ENCODE peak calls at places on chromosomes 6 and 20, in five cellular contexts. One of them, this sample, is unnamed. For H3K27me3, the result is how much of the 10 kb centered on the place peaks cover.

GRCh38 chr6:169827372-169827771 is 76.0 kb downstream of the ERMARD start:
- DNase-seq in breast epithelium: no peak
- DNase-seq in HCT116: no peak
- DNase-seq in left lung: no peak
- DNase-seq in right cardiac atrium: no peak
- DNase-seq in this sample: no peak

GRCh38 chr20:40670251-40670650 is 18.8 kb downstream of the MAFB start:
- DNase-seq in breast epithelium: no peak
- DNase-seq in HCT116: no peak
- DNase-seq in left lung: no peak
- DNase-seq in right cardiac atrium: no peak
- DNase-seq in this sample: no peak

GRCh38 chr6:154414021-154414813 is 57.6 kb upstream of the IPCEF1 start:
- DNase-seq in breast epithelium: no peak
- DNase-seq in HCT116: no peak
- DNase-seq in left lung: no peak
- DNase-seq in right cardiac atrium: no peak
- DNase-seq in this sample: no peak

GRCh38 chr6:42974919-42975505 is 4.0 kb downstream of the PEX6 start:
- DNase-seq in breast epithelium: no peak
- DNase-seq in HCT116: no peak
- DNase-seq in left lung: no peak
- DNase-seq in right cardiac atrium: no peak
- DNase-seq in this sample: no peak

GRCh38 chr20:60206259-60206658 is 248.0 kb downstream of the CDH26 start:
- DNase-seq in breast epithelium: no peak
- DNase-seq in HCT116: peak
- DNase-seq in left lung: no peak
- DNase-seq in right cardiac atrium: no peak
- DNase-seq in this sample: peak

GRCh38 chr20:44092551-44093248 is 94.3 kb downstream of the JPH2 start:
- DNase-seq in breast epithelium: no peak
- DNase-seq in HCT116: no peak
- DNase-seq in left lung: no peak
- DNase-seq in right cardiac atrium: no peak
- DNase-seq in this sample: no peak

GRCh38 chr6:35181313-35181932 is 32.3 kb upstream of the SCUBE3 start:
- DNase-seq in breast epithelium: no peak
- DNase-seq in HCT116: no peak
- DNase-seq in left lung: no peak
- DNase-seq in right cardiac atrium: peak
- DNase-seq in this sample: no peak

GRCh38 chr6:85669735-85670194 is 27.1 kb upstream of the SYNCRIP start:
- DNase-seq in breast epithelium: no peak
- DNase-seq in HCT116: no peak
- DNase-seq in left lung: no peak
- DNase-seq in right cardiac atrium: no peak
- DNase-seq in this sample: no peak

GRCh38 chr6:170480045-170480714 is 72.9 kb downstream of the PSMB1 start:
- DNase-seq in breast epithelium: no peak
- DNase-seq in HCT116: no peak
- DNase-seq in left lung: no peak
- DNase-seq in right cardiac atrium: no peak
- DNase-seq in this sample: peak

GRCh38 chr6:15871211-15871770 is 208.5 kb upstream of the DTNBP1 start:
- DNase-seq in breast epithelium: no peak
- DNase-seq in HCT116: no peak
- DNase-seq in left lung: no peak
- DNase-seq in right cardiac atrium: no peak
- DNase-seq in this sample: no peak

GRCh38 chr20:20555838-20556237 is 156.6 kb downstream of the RALGAPA2 start:
- DNase-seq in breast epithelium: no peak
- DNase-seq in HCT116: no peak
- DNase-seq in left lung: no peak
- DNase-seq in right cardiac atrium: no peak
- DNase-seq in this sample: no peak

GRCh38 chr20:8305449-8305978 is 173.4 kb downstream of the PLCB1 start:
- DNase-seq in breast epithelium: no peak
- DNase-seq in HCT116: peak
- DNase-seq in left lung: peak
- DNase-seq in right cardiac atrium: no peak
- DNase-seq in this sample: peak

GRCh38 chr6:44367686-44368085 is 19.8 kb upstream of the CDC5L start:
- DNase-seq in breast epithelium: no peak
- DNase-seq in HCT116: no peak
- DNase-seq in left lung: no peak
- DNase-seq in right cardiac atrium: no peak
- DNase-seq in this sample: no peak

GRCh38 chr6:169119669-169120068 is 134.0 kb downstream of the THBS2 start:
- DNase-seq in breast epithelium: no peak
- DNase-seq in HCT116: no peak
- DNase-seq in left lung: no peak
- DNase-seq in right cardiac atrium: no peak
- DNase-seq in this sample: no peak

GRCh38 chr6:24339932-24340331 is 17.9 kb downstream of the DCDC2 start:
- DNase-seq in breast epithelium: no peak
- DNase-seq in HCT116: no peak
- DNase-seq in left lung: no peak
- DNase-seq in right cardiac atrium: no peak
- DNase-seq in this sample: no peak

GRCh38 chr6:34284563-34285545 is 36.0 kb upstream of the SMIM29 start:
- DNase-seq in breast epithelium: no peak
- DNase-seq in HCT116: no peak
- DNase-seq in left lung: peak
- DNase-seq in right cardiac atrium: peak
- DNase-seq in this sample: no peak

GRCh38 chr20:38424404-38424803 is 10.7 kb downstream of the SNHG17 start:
- DNase-seq in breast epithelium: no peak
- DNase-seq in HCT116: no peak
- DNase-seq in left lung: no peak
- DNase-seq in right cardiac atrium: no peak
- DNase-seq in this sample: no peak

GRCh38 chr20:3749689-3750639 is 17.5 kb downstream of the HSPA12B start:
- DNase-seq in breast epithelium: no peak
- DNase-seq in HCT116: no peak
- DNase-seq in left lung: peak
- DNase-seq in right cardiac atrium: no peak
- DNase-seq in this sample: no peak

GRCh38 chr6:34358389-34358906 is 34.0 kb downstream of the NUDT3 start:
- DNase-seq in breast epithelium: no peak
- DNase-seq in HCT116: no peak
- DNase-seq in left lung: no peak
- DNase-seq in right cardiac atrium: no peak
- DNase-seq in this sample: no peak

GRCh38 chr20:59004763-59005522 is 2.1 kb downstream of the CTSZ start:
- DNase-seq in breast epithelium: no peak
- DNase-seq in HCT116: no peak
- DNase-seq in left lung: peak
- DNase-seq in right cardiac atrium: peak
- DNase-seq in this sample: no peak

GRCh38 chr6:166691741-166692140 is 64.7 kb upstream of the RPS6KA2 start:
- DNase-seq in breast epithelium: no peak
- DNase-seq in HCT116: no peak
- DNase-seq in left lung: no peak
- DNase-seq in right cardiac atrium: no peak
- DNase-seq in this sample: no peak
- H3K4me3 ChIP-seq in breast epithelium: no peak
- H3K4me3 ChIP-seq in HCT116: no peak
- H3K4me3 ChIP-seq in left lung: no peak
- H3K4me3 ChIP-seq in right cardiac atrium: no peak
- H3K4me3 ChIP-seq in this sample: no peak

DNA sequence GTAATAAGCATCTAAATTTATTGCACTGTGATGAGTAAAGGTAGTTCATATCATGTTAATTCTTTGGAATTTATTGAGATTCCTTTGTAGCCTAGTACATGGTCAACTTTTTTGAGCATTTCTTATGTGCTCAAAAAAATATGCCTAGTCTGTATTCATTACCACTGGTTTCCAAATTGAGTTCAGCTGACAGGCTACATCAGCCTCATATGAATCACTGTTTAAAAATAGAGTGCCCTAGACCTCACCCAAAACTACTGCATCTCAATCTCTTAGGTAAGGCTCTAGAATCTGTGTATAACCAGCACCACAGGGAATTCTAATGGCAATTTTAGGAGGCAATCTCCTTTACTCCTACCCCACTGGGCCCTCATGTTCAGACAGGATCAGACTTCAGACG is 16.7 kb upstream of the FOXF2 start:
- DNase-seq in breast epithelium: no peak
- DNase-seq in HCT116: no peak
- DNase-seq in left lung: no peak
- DNase-seq in right cardiac atrium: no peak
- DNase-seq in this sample: no peak
- H3K27me3 ChIP-seq in breast epithelium: half or more
- H3K27me3 ChIP-seq in HCT116: under half
- H3K27me3 ChIP-seq in left lung: half or more
- H3K27me3 ChIP-seq in right cardiac atrium: under half
- H3K27me3 ChIP-seq in this sample: under half

GRCh38 chr6:30768634-30769087 is 24.3 kb upstream of the IER3 start:
- DNase-seq in breast epithelium: no peak
- DNase-seq in HCT116: no peak
- DNase-seq in left lung: no peak
- DNase-seq in right cardiac atrium: no peak
- DNase-seq in this sample: no peak
- H3K27ac ChIP-seq in breast epithelium: peak
- H3K27ac ChIP-seq in HCT116: peak
- H3K27ac ChIP-seq in left lung: peak
- H3K27ac ChIP-seq in right cardiac atrium: peak
- H3K27ac ChIP-seq in this sample: no peak

DNA sequence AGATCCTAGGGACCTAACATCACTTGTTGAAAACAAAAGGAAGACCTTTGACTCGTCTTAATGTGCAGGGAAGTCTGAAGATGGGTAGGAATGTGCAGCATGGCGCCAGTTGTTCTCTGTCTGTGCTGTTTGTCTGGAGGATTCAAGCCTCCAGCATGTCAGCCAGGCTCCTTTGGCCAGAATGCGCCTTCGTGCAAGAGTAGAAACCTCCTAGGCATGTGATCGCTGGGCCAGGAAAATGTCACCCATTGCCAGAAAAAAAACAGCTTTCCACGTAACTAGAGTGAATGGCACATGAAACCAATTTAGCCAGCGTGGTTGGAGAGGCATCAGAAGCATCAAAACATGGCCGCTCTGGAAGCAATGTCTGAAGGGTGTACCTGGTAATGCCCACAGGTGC is 132.7 kb downstream of the EDN1 start:
- DNase-seq in breast epithelium: no peak
- DNase-seq in HCT116: no peak
- DNase-seq in left lung: peak
- DNase-seq in right cardiac atrium: peak
- DNase-seq in this sample: no peak
- H3K4me3 ChIP-seq in breast epithelium: no peak
- H3K4me3 ChIP-seq in HCT116: no peak
- H3K4me3 ChIP-seq in left lung: no peak
- H3K4me3 ChIP-seq in right cardiac atrium: no peak
- H3K4me3 ChIP-seq in this sample: no peak

DNA sequence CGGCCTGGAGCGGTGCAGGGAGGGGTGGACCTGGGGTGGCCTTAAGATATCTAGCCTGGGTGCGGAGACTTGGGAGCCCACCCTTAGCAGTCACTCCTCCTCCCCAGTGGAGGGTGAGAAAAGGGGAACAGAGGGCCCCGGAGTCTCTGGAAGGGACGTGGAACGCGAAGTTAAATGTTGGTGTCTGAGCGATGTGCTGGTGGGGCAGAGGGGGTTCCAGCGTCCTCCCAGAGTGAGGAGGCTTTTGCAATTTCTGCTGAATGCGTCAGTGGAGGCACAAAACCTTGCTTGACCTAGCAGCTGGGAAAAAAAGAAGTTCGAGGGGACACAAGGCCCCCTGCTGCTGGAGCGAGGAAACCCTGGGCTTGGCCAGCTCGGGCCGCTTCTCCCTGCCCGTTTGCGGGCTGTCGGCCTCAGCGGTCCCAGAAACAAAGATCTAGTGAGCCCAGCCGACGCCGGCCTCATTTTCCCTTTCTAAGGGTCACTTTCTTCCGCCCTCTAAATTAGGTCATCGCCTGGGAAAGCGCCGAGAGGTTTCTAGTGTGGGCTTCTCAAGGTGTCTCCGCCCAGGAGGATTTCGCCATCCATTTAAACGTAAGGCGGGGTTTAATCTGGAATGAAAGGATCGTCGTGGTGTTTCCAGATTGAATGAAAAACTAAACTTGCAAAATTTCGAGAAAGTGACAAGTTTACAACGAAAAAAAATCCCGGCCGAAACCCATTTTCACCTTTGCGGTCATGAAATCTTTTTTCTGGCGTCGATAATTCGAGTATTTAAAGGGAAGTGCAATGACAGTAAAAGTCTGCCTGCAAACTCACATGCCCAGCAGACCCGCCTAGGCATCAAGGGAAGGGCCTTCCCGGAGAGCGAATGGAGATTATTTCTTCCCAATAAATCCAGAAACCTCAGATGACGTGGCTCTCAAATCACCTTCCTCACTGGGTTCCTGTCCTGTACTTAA is 4.5 kb downstream of the OLIG3 start:
- DNase-seq in breast epithelium: no peak
- DNase-seq in HCT116: no peak
- DNase-seq in left lung: peak
- DNase-seq in right cardiac atrium: no peak
- DNase-seq in this sample: no peak
- H3K27me3 ChIP-seq in breast epithelium: half or more
- H3K27me3 ChIP-seq in HCT116: under half
- H3K27me3 ChIP-seq in left lung: half or more
- H3K27me3 ChIP-seq in right cardiac atrium: under half
- H3K27me3 ChIP-seq in this sample: half or more

DNA sequence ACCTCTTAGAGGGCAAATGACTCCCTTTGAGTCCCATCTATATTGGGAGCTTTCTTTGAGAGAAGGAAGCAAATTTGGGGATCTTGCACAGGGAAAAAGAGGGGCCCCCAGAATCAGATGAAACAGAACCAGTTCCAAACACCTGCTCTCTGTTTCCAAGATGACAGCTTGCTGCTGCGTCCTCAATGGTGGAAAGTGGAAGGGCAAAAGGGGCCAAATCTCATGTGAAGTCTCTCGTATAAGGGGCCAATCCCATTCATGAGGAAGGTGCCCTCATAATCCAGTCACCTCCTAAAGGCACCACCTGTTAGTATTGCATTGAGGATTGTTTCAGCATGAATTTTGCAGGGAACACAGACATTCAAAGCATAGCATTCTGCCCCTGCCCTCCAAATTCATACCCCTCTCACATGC is 483 bp upstream of the SERPINB1 start:
- DNase-seq in breast epithelium: no peak
- DNase-seq in HCT116: no peak
- DNase-seq in left lung: no peak
- DNase-seq in right cardiac atrium: no peak
- DNase-seq in this sample: no peak
- H3K27ac ChIP-seq in breast epithelium: peak
- H3K27ac ChIP-seq in HCT116: peak
- H3K27ac ChIP-seq in left lung: peak
- H3K27ac ChIP-seq in right cardiac atrium: peak
- H3K27ac ChIP-seq in this sample: no peak

DNA sequence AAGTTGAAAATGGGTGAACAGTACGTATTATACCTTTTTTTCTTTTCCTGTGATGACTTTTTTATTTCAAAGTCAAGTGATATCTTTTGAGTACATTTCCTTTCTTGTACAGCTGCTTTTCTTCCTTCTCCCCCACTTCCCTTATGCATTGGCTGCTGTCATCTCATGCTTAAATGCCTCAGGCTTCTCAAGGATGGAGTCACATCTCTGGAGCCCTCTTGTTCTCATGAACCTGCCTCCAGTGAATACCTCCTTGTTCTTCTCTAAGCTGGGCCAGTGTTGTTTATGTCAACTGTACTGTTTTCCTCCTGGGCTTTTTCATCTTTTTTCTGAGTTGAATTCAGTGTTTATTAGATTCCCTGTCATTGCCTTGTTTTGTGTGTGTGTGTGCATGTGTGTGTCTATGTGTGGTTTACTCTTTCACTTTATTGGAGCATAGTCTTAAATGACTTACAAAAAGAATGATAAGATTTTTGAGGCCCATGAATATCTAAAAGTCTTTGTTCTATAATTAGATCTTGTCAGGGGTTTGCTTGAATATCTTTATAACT is 23.6 kb downstream of the STXBP5 start:
- DNase-seq in breast epithelium: no peak
- DNase-seq in HCT116: no peak
- DNase-seq in left lung: no peak
- DNase-seq in right cardiac atrium: no peak
- DNase-seq in this sample: no peak
- H3K4me3 ChIP-seq in breast epithelium: no peak
- H3K4me3 ChIP-seq in HCT116: no peak
- H3K4me3 ChIP-seq in left lung: no peak
- H3K4me3 ChIP-seq in right cardiac atrium: no peak
- H3K4me3 ChIP-seq in this sample: no peak